ENCODE peak calls at places on chromosome X, in four cellular contexts. V is tibial artery, Z is prostate gland, H is lung. J is an unnamed sample.

GRCh38 chrX:71128915-71129765 is 10.7 kb downstream of the MED12 start:
- DNase-seq in H (peak), V (peak), Z (peak), J (peak)

GRCh38 chrX:127702527-127702926 is 349.7 kb downstream of the ACTRT1 start:
- DNase-seq in Z (no peak), H (no peak), V (no peak), J (no peak)

GRCh38 chrX:384861-385260 is 1.8 kb downstream of the PPP2R3B start:
- DNase-seq in H (no peak), V (no peak), Z (no peak), J (no peak)

GRCh38 chrX:1488141-1488540 is 35.4 kb upstream of the ASMTL start:
- DNase-seq in Z (no peak), H (no peak), V (no peak), J (no peak)

GRCh38 chrX:109635151-109635550 is 10.2 kb upstream of the KCNE5 start:
- DNase-seq in V (no peak), Z (no peak), H (no peak), J (peak)

GRCh38 chrX:139907078-139907477 is 25.8 kb downstream of the ATP11C start:
- DNase-seq in H (no peak), V (no peak), Z (no peak), J (no peak)

GRCh38 chrX:131917588-131917987 is 105.5 kb upstream of the STK26 start:
- DNase-seq in H (no peak), Z (no peak), V (no peak), J (no peak)

GRCh38 chrX:93791304-93791703 is 117.3 kb downstream of the FAM133A start:
- DNase-seq in H (no peak), V (no peak), Z (no peak), J (no peak)

GRCh38 chrX:51766546-51766945 is 23.3 kb downstream of the GSPT2 start:
- DNase-seq in H (no peak), Z (no peak), V (no peak), J (no peak)

DNA sequence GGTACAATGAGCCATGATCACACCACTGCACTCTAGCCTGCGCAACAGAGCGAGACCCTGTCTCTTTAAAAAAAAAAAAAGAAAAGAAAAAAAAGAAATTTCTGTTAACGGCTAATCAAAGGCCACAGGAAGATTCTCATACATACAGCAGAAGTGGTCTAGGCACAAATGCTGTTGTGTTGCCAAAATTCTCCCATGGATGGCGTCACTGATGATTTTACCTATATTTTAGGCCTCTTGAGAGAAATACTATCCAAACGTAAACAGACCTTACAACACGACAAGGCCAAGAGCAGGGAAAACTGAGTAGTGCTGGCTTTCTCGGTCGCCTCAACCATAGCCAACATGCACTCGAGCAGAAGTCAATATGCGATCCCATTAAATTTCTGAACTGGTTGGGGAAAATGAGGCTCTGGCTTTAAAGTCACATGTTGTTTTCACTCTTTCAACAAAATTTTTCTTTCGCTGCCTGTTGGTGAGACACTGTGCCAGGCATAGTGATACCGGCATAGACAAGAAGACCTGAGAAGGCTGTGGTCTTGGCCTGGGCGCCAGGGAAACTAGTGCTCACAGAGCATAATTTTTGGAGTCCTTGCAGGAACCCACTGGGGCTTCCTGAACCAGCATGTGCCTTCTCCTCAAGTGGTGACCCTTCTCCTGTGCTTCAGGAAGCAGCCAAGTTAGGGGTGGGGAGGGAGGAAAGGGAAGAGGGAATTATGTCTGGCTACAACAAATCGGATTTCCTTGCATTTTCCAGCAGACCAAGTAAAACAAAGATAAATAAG is 20.6 kb downstream of the SH3KBP1 start:
- DNase-seq in H (no peak), Z (no peak), V (no peak), J (no peak)
- H3K4me3 ChIP-seq in H (no peak), Z (no peak), V (no peak), J (no peak)

GRCh38 chrX:72133851-72134546 is 2.3 kb upstream of the RTL5 start:
- DNase-seq in H (no peak), V (no peak), Z (no peak), J (no peak)
- H3K4me3 ChIP-seq in H (no peak), V (no peak), Z (no peak), J (no peak)

DNA sequence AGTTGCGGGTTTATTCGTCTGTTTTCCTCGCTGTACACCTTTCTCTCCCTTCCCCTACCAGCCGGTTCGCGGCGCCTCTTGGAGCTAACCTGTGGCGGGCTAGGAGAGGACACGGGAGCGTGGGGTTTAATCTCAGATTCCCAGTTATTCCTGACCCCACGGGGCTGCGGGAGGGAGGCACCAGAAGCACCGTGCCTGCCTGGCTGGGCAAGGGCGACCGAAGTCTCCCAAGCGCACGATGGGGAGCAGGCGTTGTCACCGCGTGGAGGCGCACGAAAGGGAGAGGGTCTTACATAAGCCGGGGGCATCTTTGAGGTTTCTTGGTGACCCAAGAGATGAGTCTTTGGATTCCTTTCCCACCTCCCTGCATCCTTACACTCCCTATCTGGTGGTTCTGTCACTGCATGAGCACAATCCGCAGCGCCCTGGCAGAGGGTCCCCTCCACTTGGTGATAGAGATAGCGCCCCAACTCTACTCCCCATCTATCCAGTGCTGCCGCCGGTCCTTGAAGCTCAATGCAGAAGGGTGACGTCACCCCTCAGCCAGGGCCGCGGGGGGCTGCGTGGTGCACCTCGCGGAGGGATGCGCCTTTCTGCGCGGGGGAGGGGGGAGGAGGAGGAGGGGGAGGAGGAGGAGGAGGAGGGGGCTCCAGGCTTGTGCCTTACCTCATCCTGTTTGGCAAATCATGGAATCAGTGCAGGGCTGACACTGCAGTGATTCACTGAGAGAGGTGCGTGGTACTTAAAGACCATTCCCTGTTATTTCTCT is 793 bp downstream of the TSPAN7 start:
- DNase-seq in Z (peak), H (peak), V (peak), J (peak)
- H3K4me3 ChIP-seq in Z (peak), H (peak), V (peak), J (peak)

GRCh38 chrX:15143050-15143824 is 126.6 kb downstream of the ASB9 start:
- DNase-seq in H (peak), Z (peak), V (peak), J (peak)

GRCh38 chrX:15146515-15146914 is 123.4 kb downstream of the ASB9 start:
- DNase-seq in H (no peak), V (no peak), Z (no peak), J (no peak)

GRCh38 chrX:15142084-15142715 is 127.7 kb downstream of the ASB9 start:
- DNase-seq in V (no peak), Z (no peak), H (no peak), J (no peak)

DNA sequence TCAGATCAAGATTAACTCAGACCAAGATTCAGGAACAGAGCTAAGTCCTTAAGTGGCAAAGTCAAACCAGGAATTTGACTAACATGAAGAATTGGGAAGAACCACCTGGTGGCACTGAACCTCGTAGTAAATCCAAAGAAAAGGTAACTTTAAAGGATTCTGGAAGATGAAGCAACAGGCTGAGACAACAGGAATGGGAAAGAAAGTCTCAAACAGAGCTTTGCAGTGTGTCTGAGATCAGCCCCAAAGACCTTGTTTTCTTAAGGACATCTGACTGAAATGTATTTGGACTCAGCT is 126.1 kb downstream of the ASB9 start:
- DNase-seq in Z (no peak), V (no peak), H (no peak), J (no peak)
- H3K4me3 ChIP-seq in Z (no peak), V (no peak), H (no peak), J (no peak)

GRCh38 chrX:118497180-118497814 is 1.7 kb downstream of the DOCK11 start:
- DNase-seq in Z (no peak), V (no peak), H (no peak), J (no peak)
- H3K4me3 ChIP-seq in Z (no peak), V (peak), H (no peak), J (peak)

GRCh38 chrX:53441531-53442321 is 7.6 kb upstream of the HSD17B10 start:
- DNase-seq in H (peak), V (peak), Z (peak), J (peak)

GRCh38 chrX:53442322-53442631 is 8.1 kb upstream of the HSD17B10 start:
- DNase-seq in V (no peak), H (no peak), Z (no peak), J (no peak)

GRCh38 chrX:53440101-53440500 is 5.9 kb upstream of the HSD17B10 start:
- DNase-seq in V (no peak), Z (no peak), H (no peak), J (no peak)

GRCh38 chrX:53438832-53439230 is 4.7 kb upstream of the HSD17B10 start:
- DNase-seq in Z (no peak), V (no peak), H (no peak), J (peak)

DNA sequence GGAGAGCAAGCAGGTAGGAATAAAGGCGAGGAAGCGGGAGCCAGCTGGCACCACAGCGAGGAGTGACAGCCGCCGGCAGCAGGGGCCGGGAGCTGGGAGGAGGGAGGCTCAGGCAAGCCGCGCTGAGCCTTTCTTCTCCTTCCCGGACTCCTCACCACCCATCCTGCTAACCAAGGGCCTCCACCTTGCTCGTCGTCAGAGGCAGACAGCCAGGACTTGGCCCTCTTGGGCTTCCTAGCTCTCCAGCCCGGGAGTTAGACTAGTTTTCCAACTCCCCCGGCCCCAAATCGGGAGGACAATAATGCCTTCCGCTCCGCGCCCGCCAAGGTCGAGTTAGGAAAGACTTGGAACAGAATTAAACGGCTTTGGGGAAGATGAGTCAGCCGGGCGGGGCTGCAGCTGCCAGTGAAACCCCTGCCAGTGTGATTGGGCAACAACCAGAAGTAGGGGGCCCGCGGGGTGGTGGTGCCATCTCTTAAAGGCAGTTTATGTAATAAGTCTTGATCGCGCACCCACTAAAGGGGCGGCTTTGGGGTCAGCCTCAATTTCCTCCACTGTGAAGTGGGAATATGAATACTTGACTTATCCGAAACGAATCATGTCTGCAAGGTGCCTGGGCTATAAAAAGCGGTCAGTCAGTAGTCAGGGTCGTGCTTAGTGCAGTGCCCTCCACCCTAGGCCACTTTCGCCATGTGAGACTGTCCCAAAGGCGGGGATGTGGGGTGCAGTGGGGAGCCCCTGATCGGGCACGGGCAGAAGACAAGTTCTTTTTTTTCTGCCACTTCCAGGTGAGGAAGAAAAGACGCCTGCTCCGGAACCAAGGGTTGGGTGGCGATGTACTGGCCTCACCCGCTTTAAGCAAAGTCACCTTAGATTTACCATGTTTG is 6.7 kb upstream of the HSD17B10 start:
- DNase-seq in H (peak), V (peak), Z (peak), J (peak)
- H3K4me3 ChIP-seq in H (no peak), V (peak), Z (peak), J (peak)

J was measured in foreskin fibroblast.